ENCODE peak calls at places on chromosome 13, in seven cellular contexts. One of them, this sample, is unnamed.

GRCh38 chr13:111902726-111903125 is 164.2 kb upstream of the SOX1 start:
- DNase-seq in fibroblast of lung: no peak
- DNase-seq in brain microvascular endothelial cell: no peak
- DNase-seq in right lobe of liver: no peak
- DNase-seq in RWPE1: no peak
- DNase-seq in mesendoderm: no peak
- DNase-seq in dorsolateral prefrontal cortex: no peak
- DNase-seq in this sample: no peak

GRCh38 chr13:41942462-41943094 is 18.3 kb downstream of the VWA8 start:
- DNase-seq in fibroblast of lung: peak; percentile 50
- DNase-seq in brain microvascular endothelial cell: peak; percentile 63
- DNase-seq in right lobe of liver: no peak
- DNase-seq in RWPE1: peak; percentile 6
- DNase-seq in mesendoderm: peak; percentile 88
- DNase-seq in dorsolateral prefrontal cortex: no peak
- DNase-seq in this sample: no peak

GRCh38 chr13:25882732-25883357 is 169.0 kb downstream of the SHISA2 start:
- DNase-seq in fibroblast of lung: no peak
- DNase-seq in brain microvascular endothelial cell: no peak
- DNase-seq in right lobe of liver: no peak
- DNase-seq in RWPE1: no peak
- DNase-seq in mesendoderm: peak; percentile 22
- DNase-seq in dorsolateral prefrontal cortex: no peak
- DNase-seq in this sample: no peak

GRCh38 chr13:101972191-101972590 is 429.7 kb downstream of the FGF14 start:
- DNase-seq in fibroblast of lung: no peak
- DNase-seq in brain microvascular endothelial cell: no peak
- DNase-seq in right lobe of liver: no peak
- DNase-seq in RWPE1: no peak
- DNase-seq in mesendoderm: no peak
- DNase-seq in dorsolateral prefrontal cortex: no peak
- DNase-seq in this sample: no peak

GRCh38 chr13:39676315-39676876 is 20.9 kb downstream of the COG6 start:
- DNase-seq in fibroblast of lung: peak; percentile 37
- DNase-seq in brain microvascular endothelial cell: peak; percentile 35
- DNase-seq in right lobe of liver: no peak
- DNase-seq in RWPE1: peak; percentile 13
- DNase-seq in mesendoderm: peak; percentile 53
- DNase-seq in dorsolateral prefrontal cortex: no peak
- DNase-seq in this sample: no peak

GRCh38 chr13:114230117-114230516 is 4.6 kb upstream of the CDC16 start:
- DNase-seq in fibroblast of lung: peak; percentile 55
- DNase-seq in brain microvascular endothelial cell: no peak
- DNase-seq in right lobe of liver: no peak
- DNase-seq in RWPE1: no peak
- DNase-seq in mesendoderm: peak; percentile 58
- DNase-seq in dorsolateral prefrontal cortex: no peak
- DNase-seq in this sample: no peak

GRCh38 chr13:76813874-76814273 is 72.3 kb downstream of the KCTD12 start:
- DNase-seq in fibroblast of lung: no peak
- DNase-seq in brain microvascular endothelial cell: no peak
- DNase-seq in right lobe of liver: no peak
- DNase-seq in RWPE1: no peak
- DNase-seq in mesendoderm: no peak
- DNase-seq in dorsolateral prefrontal cortex: no peak
- DNase-seq in this sample: no peak

GRCh38 chr13:42215578-42216421 is 56.2 kb upstream of the AKAP11 start:
- DNase-seq in fibroblast of lung: peak; percentile 34
- DNase-seq in brain microvascular endothelial cell: peak; percentile 38
- DNase-seq in right lobe of liver: no peak
- DNase-seq in RWPE1: peak; percentile 7
- DNase-seq in mesendoderm: peak; percentile 57
- DNase-seq in dorsolateral prefrontal cortex: no peak
- DNase-seq in this sample: no peak

GRCh38 chr13:54373211-54373610 is 1344.6 kb downstream of the OLFM4 start:
- DNase-seq in fibroblast of lung: no peak
- DNase-seq in brain microvascular endothelial cell: no peak
- DNase-seq in right lobe of liver: no peak
- DNase-seq in RWPE1: no peak
- DNase-seq in mesendoderm: peak; percentile 28
- DNase-seq in dorsolateral prefrontal cortex: no peak
- DNase-seq in this sample: no peak

GRCh38 chr13:52091473-52091872 is 37.4 kb downstream of the NEK5 start:
- DNase-seq in fibroblast of lung: no peak
- DNase-seq in brain microvascular endothelial cell: no peak
- DNase-seq in right lobe of liver: no peak
- DNase-seq in RWPE1: no peak
- DNase-seq in mesendoderm: no peak
- DNase-seq in dorsolateral prefrontal cortex: no peak
- DNase-seq in this sample: no peak

GRCh38 chr13:54232700-54233099 is 1204.1 kb downstream of the OLFM4 start:
- DNase-seq in fibroblast of lung: no peak
- DNase-seq in brain microvascular endothelial cell: no peak
- DNase-seq in right lobe of liver: no peak
- DNase-seq in RWPE1: no peak
- DNase-seq in mesendoderm: no peak
- DNase-seq in dorsolateral prefrontal cortex: no peak
- DNase-seq in this sample: no peak

GRCh38 chr13:48660356-48661076 is 6.8 kb downstream of the CYSLTR2 start:
- DNase-seq in fibroblast of lung: no peak
- DNase-seq in brain microvascular endothelial cell: no peak
- DNase-seq in right lobe of liver: no peak
- DNase-seq in RWPE1: no peak
- DNase-seq in mesendoderm: no peak
- DNase-seq in dorsolateral prefrontal cortex: no peak
- DNase-seq in this sample: no peak

GRCh38 chr13:114070098-114070799 is 62.2 kb downstream of the RASA3 start:
- DNase-seq in fibroblast of lung: no peak
- DNase-seq in brain microvascular endothelial cell: no peak
- DNase-seq in right lobe of liver: peak; percentile 27
- DNase-seq in RWPE1: no peak
- DNase-seq in mesendoderm: no peak
- DNase-seq in dorsolateral prefrontal cortex: peak; percentile 13
- DNase-seq in this sample: no peak

GRCh38 chr13:75581874-75582640 is 32.5 kb downstream of the UCHL3 start:
- DNase-seq in fibroblast of lung: peak; percentile 57
- DNase-seq in brain microvascular endothelial cell: no peak
- DNase-seq in right lobe of liver: no peak
- DNase-seq in RWPE1: no peak
- DNase-seq in mesendoderm: no peak
- DNase-seq in dorsolateral prefrontal cortex: no peak
- DNase-seq in this sample: no peak

GRCh38 chr13:71629167-71629566 is 237.8 kb downstream of the DACH1 start:
- DNase-seq in fibroblast of lung: no peak
- DNase-seq in brain microvascular endothelial cell: no peak
- DNase-seq in right lobe of liver: no peak
- DNase-seq in RWPE1: no peak
- DNase-seq in mesendoderm: no peak
- DNase-seq in dorsolateral prefrontal cortex: no peak
- DNase-seq in this sample: no peak

GRCh38 chr13:102236830-102237621 is 164.8 kb downstream of the FGF14 start:
- DNase-seq in fibroblast of lung: no peak
- DNase-seq in brain microvascular endothelial cell: no peak
- DNase-seq in right lobe of liver: no peak
- DNase-seq in RWPE1: no peak
- DNase-seq in mesendoderm: no peak
- DNase-seq in dorsolateral prefrontal cortex: no peak
- DNase-seq in this sample: no peak

GRCh38 chr13:29594710-29595379 is 643 bp downstream of the SLC7A1 start:
- DNase-seq in fibroblast of lung: peak; percentile 64
- DNase-seq in brain microvascular endothelial cell: peak; percentile 47
- DNase-seq in right lobe of liver: peak; percentile 67
- DNase-seq in RWPE1: peak; percentile 44
- DNase-seq in mesendoderm: peak; percentile 33
- DNase-seq in dorsolateral prefrontal cortex: no peak
- DNase-seq in this sample: peak; percentile 26

GRCh38 chr13:51807041-51807440 is 3.1 kb upstream of the DHRS12 start:
- DNase-seq in fibroblast of lung: no peak
- DNase-seq in brain microvascular endothelial cell: no peak
- DNase-seq in right lobe of liver: no peak
- DNase-seq in RWPE1: no peak
- DNase-seq in mesendoderm: peak; percentile 40
- DNase-seq in dorsolateral prefrontal cortex: no peak
- DNase-seq in this sample: no peak

GRCh38 chr13:74289130-74289529 is 154.9 kb upstream of the KLF12 start:
- DNase-seq in fibroblast of lung: no peak
- DNase-seq in brain microvascular endothelial cell: no peak
- DNase-seq in right lobe of liver: no peak
- DNase-seq in RWPE1: no peak
- DNase-seq in mesendoderm: peak; percentile 4
- DNase-seq in dorsolateral prefrontal cortex: no peak
- DNase-seq in this sample: no peak

GRCh38 chr13:110915874-110916670 is 1.2 kb upstream of the ANKRD10 start:
- DNase-seq in fibroblast of lung: peak; percentile 78
- DNase-seq in brain microvascular endothelial cell: no peak
- DNase-seq in right lobe of liver: no peak
- DNase-seq in RWPE1: peak; percentile 30
- DNase-seq in mesendoderm: no peak
- DNase-seq in dorsolateral prefrontal cortex: no peak
- DNase-seq in this sample: no peak

GRCh38 chr13:113732961-113733950 is 25.8 kb upstream of the TMEM255B start:
- DNase-seq in fibroblast of lung: no peak
- DNase-seq in brain microvascular endothelial cell: no peak
- DNase-seq in right lobe of liver: peak; percentile 51
- DNase-seq in RWPE1: no peak
- DNase-seq in mesendoderm: no peak
- DNase-seq in dorsolateral prefrontal cortex: peak; percentile 40
- DNase-seq in this sample: no peak

GRCh38 chr13:46211521-46212351 is at the start of gene LRRC63:
- DNase-seq in fibroblast of lung: peak; percentile 48
- DNase-seq in brain microvascular endothelial cell: peak; percentile 12
- DNase-seq in right lobe of liver: peak; percentile 84
- DNase-seq in RWPE1: peak; percentile 40
- DNase-seq in mesendoderm: peak; percentile 77
- DNase-seq in dorsolateral prefrontal cortex: peak; percentile 84
- DNase-seq in this sample: peak; percentile 74

GRCh38 chr13:66400292-66400691 is 829.8 kb downstream of the PCDH9 start:
- DNase-seq in fibroblast of lung: no peak
- DNase-seq in brain microvascular endothelial cell: no peak
- DNase-seq in right lobe of liver: no peak
- DNase-seq in RWPE1: no peak
- DNase-seq in mesendoderm: no peak
- DNase-seq in dorsolateral prefrontal cortex: no peak
- DNase-seq in this sample: no peak

GRCh38 chr13:59016250-59016649 is 1147.5 kb downstream of the DIAPH3 start:
- DNase-seq in fibroblast of lung: peak; percentile 57
- DNase-seq in brain microvascular endothelial cell: peak; percentile 20
- DNase-seq in right lobe of liver: no peak
- DNase-seq in RWPE1: no peak
- DNase-seq in mesendoderm: no peak
- DNase-seq in dorsolateral prefrontal cortex: no peak
- DNase-seq in this sample: no peak

GRCh38 chr13:33642374-33643065 is 175.4 kb upstream of the RFC3 start:
- DNase-seq in fibroblast of lung: peak; percentile 37
- DNase-seq in brain microvascular endothelial cell: no peak
- DNase-seq in right lobe of liver: peak; percentile 58
- DNase-seq in RWPE1: peak; percentile 49
- DNase-seq in mesendoderm: peak; percentile 88
- DNase-seq in dorsolateral prefrontal cortex: no peak
- DNase-seq in this sample: no peak
- H3K27ac ChIP-seq in fibroblast of lung: peak overlapping the region; percentile 69
- H3K27ac ChIP-seq in brain microvascular endothelial cell: no peak overlapping the region
- H3K27ac ChIP-seq in right lobe of liver: peak overlapping the region; percentile 55
- H3K27ac ChIP-seq in RWPE1: peak overlapping the region; percentile 96
- H3K27ac ChIP-seq in mesendoderm: peak overlapping the region; percentile 65
- H3K27ac ChIP-seq in dorsolateral prefrontal cortex: no peak overlapping the region
- H3K27ac ChIP-seq in this sample: no peak overlapping the region

DNA sequence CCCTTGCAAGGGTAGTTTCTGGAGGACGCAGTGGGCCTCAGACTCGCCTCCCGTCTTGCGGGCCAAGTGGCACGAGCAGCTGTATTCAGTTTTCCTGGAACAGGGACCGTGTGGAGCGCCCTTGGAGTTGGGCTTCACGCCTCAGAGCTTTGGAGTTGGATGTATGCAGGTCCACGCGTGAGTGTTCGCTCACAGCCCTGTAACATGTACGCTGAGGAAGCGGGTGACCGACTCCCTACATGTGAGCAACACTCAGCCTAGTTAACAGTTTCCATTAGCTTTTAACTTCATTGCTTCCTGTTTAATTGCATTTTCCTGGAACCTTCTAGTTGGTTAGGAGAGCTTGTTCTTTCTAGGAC is 659 bp downstream of the TM9SF2 start:
- DNase-seq in fibroblast of lung: peak; percentile 29
- DNase-seq in brain microvascular endothelial cell: peak; percentile 5
- DNase-seq in right lobe of liver: peak; percentile 63
- DNase-seq in RWPE1: no peak
- DNase-seq in mesendoderm: peak; percentile 23
- DNase-seq in dorsolateral prefrontal cortex: no peak
- DNase-seq in this sample: no peak
- H3K27ac ChIP-seq in fibroblast of lung: peak overlapping the region; percentile 89
- H3K27ac ChIP-seq in brain microvascular endothelial cell: no peak overlapping the region
- H3K27ac ChIP-seq in right lobe of liver: peak overlapping the region; percentile 76
- H3K27ac ChIP-seq in RWPE1: peak overlapping the region; percentile 84
- H3K27ac ChIP-seq in mesendoderm: peak overlapping the region; percentile 9
- H3K27ac ChIP-seq in dorsolateral prefrontal cortex: no peak overlapping the region
- H3K27ac ChIP-seq in this sample: peak overlapping the region; percentile 84

GRCh38 chr13:45206340-45206739 is 5.5 kb upstream of the KCTD4 start:
- DNase-seq in fibroblast of lung: peak; percentile 98
- DNase-seq in brain microvascular endothelial cell: peak; percentile 79
- DNase-seq in right lobe of liver: no peak
- DNase-seq in RWPE1: peak; percentile 78
- DNase-seq in mesendoderm: no peak
- DNase-seq in dorsolateral prefrontal cortex: no peak
- DNase-seq in this sample: no peak
- H3K27ac ChIP-seq in fibroblast of lung: peak overlapping the region; percentile 73
- H3K27ac ChIP-seq in brain microvascular endothelial cell: peak overlapping the region; percentile 84
- H3K27ac ChIP-seq in right lobe of liver: peak overlapping the region; percentile 3
- H3K27ac ChIP-seq in RWPE1: peak overlapping the region; percentile 97
- H3K27ac ChIP-seq in mesendoderm: no peak overlapping the region
- H3K27ac ChIP-seq in dorsolateral prefrontal cortex: no peak overlapping the region
- H3K27ac ChIP-seq in this sample: no peak overlapping the region

DNA sequence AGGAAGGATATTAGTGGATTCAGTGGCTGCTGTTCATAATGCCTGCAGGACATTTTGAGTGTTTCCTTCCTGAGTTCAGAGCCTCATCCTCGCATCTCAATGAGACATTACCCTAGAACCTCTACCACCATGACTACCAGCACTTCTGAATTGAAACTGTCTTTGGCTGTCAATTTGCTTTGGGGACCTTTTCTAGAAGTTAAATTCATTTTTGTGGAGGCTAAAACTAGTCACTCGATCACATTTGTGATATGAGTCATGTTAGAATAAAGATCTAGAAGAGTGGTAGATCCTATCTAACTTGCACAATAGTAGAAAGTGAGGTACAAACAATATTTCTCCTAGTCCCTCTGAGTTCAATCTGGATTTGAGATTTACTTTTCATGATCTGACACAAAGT is 124.9 kb downstream of the KCNRG start:
- DNase-seq in fibroblast of lung: no peak
- DNase-seq in brain microvascular endothelial cell: no peak
- DNase-seq in right lobe of liver: no peak
- DNase-seq in RWPE1: no peak
- DNase-seq in mesendoderm: no peak
- DNase-seq in dorsolateral prefrontal cortex: no peak
- DNase-seq in this sample: no peak
- H3K27ac ChIP-seq in fibroblast of lung: no peak overlapping the region
- H3K27ac ChIP-seq in brain microvascular endothelial cell: no peak overlapping the region
- H3K27ac ChIP-seq in right lobe of liver: no peak overlapping the region
- H3K27ac ChIP-seq in RWPE1: no peak overlapping the region
- H3K27ac ChIP-seq in mesendoderm: no peak overlapping the region
- H3K27ac ChIP-seq in dorsolateral prefrontal cortex: no peak overlapping the region
- H3K27ac ChIP-seq in this sample: no peak overlapping the region

This sample was measured in substantia nigra.